ENCODE peak calls at places on chromosome 18, in nine cellular contexts. G is mucosa of gallbladder; L is DMS 273 treated with DMSO at 0.1 percent for 48 hours; B is naive thymus-derived CD8-positive, alpha-beta T cell; N is osteocyte; X is H54; U is stimulated activated naive CD8-positive, alpha-beta T cell treated with anti-CD3 and anti-CD28 coated beads, Interleukin-15, Interleukin-2, amounts not matched to agents 100 U/mL and 50 U/mL, for 24 hours; E is globus pallidus; T is glutamatergic neuron. S is an unnamed sample.

GRCh38 chr18:51110073-51110797 is 80.2 kb downstream of the SMAD4 start:
- DNase-seq in G (peak; percentile 54), L (no peak), B (peak; percentile 54), N (peak; percentile 89), X (peak; percentile 57), U (peak; percentile 86), E (peak; percentile 36), T (peak; percentile 89), S (peak; percentile 71)

GRCh38 chr18:43396266-43396665 is 119.0 kb upstream of the SYT4 start:
- DNase-seq in G (no peak), L (no peak), B (no peak), N (no peak), X (no peak), U (no peak), E (peak; percentile 29), T (no peak), S (no peak)

GRCh38 chr18:36544036-36544725 is 246.7 kb downstream of the FHOD3 start:
- DNase-seq in G (no peak), L (no peak), B (no peak), N (no peak), X (no peak), U (no peak), E (no peak), T (no peak), S (no peak)

GRCh38 chr18:5159080-5159479 is 38.0 kb downstream of the AKAIN1 start:
- DNase-seq in G (no peak), L (no peak), B (no peak), N (no peak), X (no peak), U (no peak), E (no peak), T (no peak), S (no peak)

GRCh38 chr18:31778391-31778950 is 17.8 kb upstream of the SLC25A52 start:
- DNase-seq in G (no peak), L (no peak), B (no peak), N (no peak), X (no peak), U (no peak), E (no peak), T (no peak), S (no peak)

GRCh38 chr18:80253871-80254492 is 6.7 kb upstream of the PARD6G start:
- DNase-seq in G (no peak), L (no peak), B (no peak), N (peak; percentile 77), X (no peak), U (peak; percentile 34), E (no peak), T (peak; percentile 34), S (no peak)

GRCh38 chr18:62721837-62722795 is 6.8 kb downstream of the PHLPP1 start:
- DNase-seq in G (no peak), L (peak; percentile 46), B (no peak), N (no peak), X (no peak), U (no peak), E (peak; percentile 34), T (no peak), S (no peak)

GRCh38 chr18:68263481-68263880 is 451.4 kb downstream of the TMX3 start:
- DNase-seq in G (no peak), L (no peak), B (no peak), N (no peak), X (no peak), U (no peak), E (no peak), T (no peak), S (no peak)

GRCh38 chr18:58408665-58409064 is 220.2 kb downstream of the ALPK2 start:
- DNase-seq in G (no peak), L (no peak), B (no peak), N (no peak), X (no peak), U (no peak), E (no peak), T (no peak), S (no peak)

GRCh38 chr18:2881490-2882195 is 34.8 kb downstream of the EMILIN2 start:
- DNase-seq in G (peak; percentile 63), L (no peak), B (no peak), N (peak; percentile 66), X (no peak), U (no peak), E (no peak), T (no peak), S (no peak)

GRCh38 chr18:3585656-3586509 is 135.9 kb downstream of the TGIF1 start:
- DNase-seq in G (peak; percentile 79), L (peak; percentile 38), B (peak; percentile 54), N (peak; percentile 87), X (no peak), U (peak; percentile 80), E (peak; percentile 76), T (peak; percentile 88), S (peak; percentile 88)

GRCh38 chr18:54127759-54128378 is 96.6 kb downstream of the MBD2 start:
- DNase-seq in G (peak; percentile 16), L (no peak), B (no peak), N (no peak), X (peak; percentile 7), U (peak; percentile 19), E (peak; percentile 69), T (peak; percentile 57), S (no peak)

GRCh38 chr18:10579079-10579867 is 53.4 kb downstream of the NAPG start:
- DNase-seq in G (no peak), L (no peak), B (no peak), N (no peak), X (no peak), U (no peak), E (no peak), T (no peak), S (no peak)

GRCh38 chr18:50266248-50266704 is at the start of gene CFAP53:
- DNase-seq in G (peak; percentile 92), L (peak; percentile 71), B (peak; percentile 85), N (peak; percentile 94), X (peak; percentile 82), U (peak; percentile 94), E (peak; percentile 80), T (peak; percentile 96), S (peak; percentile 89)

GRCh38 chr18:37669991-37670534 is 104.5 kb upstream of the CELF4 start:
- DNase-seq in G (no peak), L (no peak), B (no peak), N (peak; percentile 77), X (no peak), U (no peak), E (no peak), T (no peak), S (no peak)

GRCh38 chr18:3722662-3723433 is 272.9 kb downstream of the TGIF1 start:
- DNase-seq in G (no peak), L (no peak), B (no peak), N (no peak), X (no peak), U (no peak), E (no peak), T (no peak), S (no peak)

GRCh38 chr18:26134110-26134509 is 441 bp downstream of the PSMA8 start:
- DNase-seq in G (no peak), L (no peak), B (no peak), N (no peak), X (no peak), U (no peak), E (no peak), T (no peak), S (no peak)

GRCh38 chr18:30403278-30403677 is 639.3 kb downstream of the DSC3 start:
- DNase-seq in G (no peak), L (no peak), B (no peak), N (no peak), X (no peak), U (no peak), E (no peak), T (no peak), S (no peak)

GRCh38 chr18:58005036-58005435 is 39.0 kb upstream of the NEDD4L start:
- DNase-seq in G (no peak), L (no peak), B (no peak), N (no peak), X (no peak), U (no peak), E (no peak), T (no peak), S (no peak)

GRCh38 chr18:48892146-48892855 is 58.5 kb downstream of the SMAD7 start:
- DNase-seq in G (no peak), L (no peak), B (no peak), N (no peak), X (no peak), U (no peak), E (no peak), T (no peak), S (no peak)

GRCh38 chr18:59629894-59630293 is 67.3 kb downstream of the CCBE1 start:
- DNase-seq in G (no peak), L (no peak), B (no peak), N (no peak), X (no peak), U (no peak), E (no peak), T (no peak), S (no peak)

GRCh38 chr18:25016666-25017065 is 335.3 kb downstream of the ZNF521 start:
- DNase-seq in G (no peak), L (no peak), B (no peak), N (no peak), X (no peak), U (no peak), E (no peak), T (no peak), S (no peak)

GRCh38 chr18:42474577-42474976 is 519.5 kb downstream of the PIK3C3 start:
- DNase-seq in G (no peak), L (no peak), B (no peak), N (no peak), X (no peak), U (no peak), E (no peak), T (no peak), S (no peak)

GRCh38 chr18:10797882-10798281 is 272.1 kb downstream of the NAPG start:
- DNase-seq in G (no peak), L (no peak), B (no peak), N (no peak), X (no peak), U (no peak), E (no peak), T (peak; percentile 19), S (no peak)

GRCh38 chr18:9226463-9226862 is 89.9 kb downstream of the ANKRD12 start:
- DNase-seq in G (no peak), L (no peak), B (no peak), N (no peak), X (no peak), U (no peak), E (no peak), T (no peak), S (no peak)

GRCh38 chr18:21391074-21391673 is 149.1 kb downstream of the GREB1L start:
- DNase-seq in G (no peak), L (no peak), B (no peak), N (no peak), X (peak; percentile 2), U (no peak), E (no peak), T (no peak), S (no peak)

GRCh38 chr18:22624171-22624570 is 206.5 kb upstream of the CTAGE1 start:
- DNase-seq in G (no peak), L (no peak), B (no peak), N (no peak), X (no peak), U (no peak), E (no peak), T (no peak), S (no peak)

GRCh38 chr18:6810191-6810590 is 80.7 kb downstream of the ARHGAP28 start:
- DNase-seq in G (no peak), L (no peak), B (no peak), N (no peak), X (no peak), U (no peak), E (no peak), T (no peak), S (no peak)

GRCh38 chr18:57480724-57481123 is 45.5 kb downstream of the ONECUT2 start:
- DNase-seq in G (no peak), L (no peak), B (no peak), N (no peak), X (no peak), U (no peak), E (no peak), T (no peak), S (no peak)